ENCODE peak calls at places on chromosomes 5 and 9, in five cellular contexts. X is stimulated activated CD4-positive, alpha-beta T cell treated with anti-CD3 and anti-CD28 coated beads, Interleukin-4, amount 100 ng/mL, for 4 hours; M is heart left ventricle; F is choroid plexus epithelial cell; T is dorsolateral prefrontal cortex. K is an unnamed sample.

GRCh38 chr5:142871880-142872200 is 101.7 kb downstream of the ARHGAP26 start:
- DNase-seq in X (no peak), M (no peak), F (peak; percentile 56), T (no peak), K (peak; percentile 64)

GRCh38 chr5:16131878-16132277 is 47.7 kb downstream of the MARCHF11 start:
- DNase-seq in X (no peak), M (no peak), F (no peak), T (no peak), K (no peak)

GRCh38 chr9:4092793-4093709 is 206.8 kb downstream of the GLIS3 start:
- DNase-seq in X (no peak), M (no peak), F (no peak), T (no peak), K (no peak)

GRCh38 chr5:139708434-139708849 is 60.3 kb downstream of the CXXC5 start:
- DNase-seq in X (no peak), M (no peak), F (no peak), T (no peak), K (no peak)

GRCh38 chr5:69231281-69231680 is 3.4 kb upstream of the CDK7 start:
- DNase-seq in X (no peak), M (no peak), F (no peak), T (no peak), K (no peak)

GRCh38 chr5:174723979-174724483 is 351 bp upstream of the MSX2 start:
- DNase-seq in X (no peak), M (no peak), F (peak; percentile 13), T (no peak), K (no peak)

GRCh38 chr9:28956111-28956880 is 1383.0 kb upstream of the C9orf72 start:
- DNase-seq in X (no peak), M (no peak), F (no peak), T (no peak), K (no peak)

GRCh38 chr5:59007460-59008063 is 424.7 kb downstream of the RAB3C start:
- DNase-seq in X (no peak), M (no peak), F (peak; percentile 57), T (no peak), K (no peak)

GRCh38 chr5:133938932-133939331 is 29.5 kb downstream of the C5orf15 start:
- DNase-seq in X (no peak), M (no peak), F (no peak), T (no peak), K (no peak)

GRCh38 chr9:107284636-107285035 is 1.6 kb downstream of the RAD23B start:
- DNase-seq in X (no peak), M (no peak), F (no peak), T (no peak), K (no peak)

GRCh38 chr5:14038341-14038959 is 94.0 kb upstream of the DNAH5 start:
- DNase-seq in X (no peak), M (no peak), F (peak; percentile 90), T (no peak), K (no peak)

GRCh38 chr9:88198346-88198807 is 60.1 kb upstream of the SPATA31C2 start:
- DNase-seq in X (no peak), M (no peak), F (peak; percentile 27), T (no peak), K (peak; percentile 47)

GRCh38 chr9:114696814-114697544 is 15.0 kb upstream of the TEX48 start:
- DNase-seq in X (peak; percentile 16), M (no peak), F (peak; percentile 34), T (no peak), K (no peak)

GRCh38 chr5:140550147-140551079 is 3.0 kb downstream of the EIF4EBP3 start:
- DNase-seq in X (no peak), M (no peak), F (no peak), T (no peak), K (no peak)

GRCh38 chr5:109900911-109901627 is 211.3 kb downstream of the MAN2A1 start:
- DNase-seq in X (no peak), M (no peak), F (no peak), T (no peak), K (no peak)

GRCh38 chr5:135251099-135251498 is 147.9 kb downstream of the MACROH2A1 start:
- DNase-seq in X (no peak), M (no peak), F (no peak), T (no peak), K (no peak)

GRCh38 chr5:22889714-22890113 is 36.6 kb upstream of the CDH12 start:
- DNase-seq in X (no peak), M (no peak), F (peak; percentile 43), T (no peak), K (no peak)